ENCODE peak calls at places on chromosomes 6 and 20, in eight cellular contexts. E is CD4-positive, alpha-beta T cell; Y is fibroblast of lung; S is spleen; M is psoas muscle; O is HFF-Myc; B is lower lobe of right lung; T is cardiac fibroblast. I is an unnamed sample.

GRCh38 chr6:100664274-100665040 is 199.7 kb upstream of the SIM1 start:
- DNase-seq in E (no peak), Y (peak), S (no peak), M (no peak), O (no peak), B (no peak), T (peak), I (no peak)

GRCh38 chr6:144335914-144336313 is 50.8 kb downstream of the UTRN start:
- DNase-seq in E (peak), Y (no peak), S (peak), M (no peak), O (no peak), B (no peak), T (no peak), I (no peak)

GRCh38 chr20:51462566-51463276 is 79.8 kb downstream of the NFATC2 start:
- DNase-seq in E (no peak), Y (peak), S (peak), M (peak), O (no peak), B (peak), T (peak), I (no peak)

GRCh38 chr6:14665827-14666724 is 548.5 kb downstream of the CD83 start:
- DNase-seq in E (no peak), Y (peak), S (no peak), M (peak), O (peak), B (peak), T (peak), I (no peak)

GRCh38 chr6:130307752-130308361 is 58.0 kb upstream of the TMEM200A start:
- DNase-seq in E (no peak), Y (peak), S (no peak), M (no peak), O (peak), B (no peak), T (no peak), I (no peak)

GRCh38 chr6:109595998-109596397 is 95.0 kb downstream of the AK9 start:
- DNase-seq in E (no peak), Y (peak), S (no peak), M (no peak), O (no peak), B (no peak), T (peak), I (no peak)

GRCh38 chr6:13513606-13514502 is 26.5 kb upstream of the GFOD1 start:
- DNase-seq in E (no peak), Y (no peak), S (no peak), M (no peak), O (no peak), B (no peak), T (no peak), I (no peak)

GRCh38 chr6:97626586-97627441 is 343.8 kb upstream of the MMS22L start:
- DNase-seq in E (no peak), Y (peak), S (no peak), M (no peak), O (no peak), B (no peak), T (no peak), I (no peak)

GRCh38 chr20:41221614-41222218 is 84.4 kb downstream of the PLCG1 start:
- DNase-seq in E (no peak), Y (no peak), S (no peak), M (no peak), O (no peak), B (no peak), T (no peak), I (no peak)

GRCh38 chr20:53767206-53767924 is 173.7 kb upstream of the ZNF217 start:
- DNase-seq in E (no peak), Y (no peak), S (no peak), M (no peak), O (no peak), B (no peak), T (no peak), I (no peak)

GRCh38 chr20:18645196-18645745 is 57.4 kb downstream of the DTD1 start:
- DNase-seq in E (no peak), Y (no peak), S (no peak), M (no peak), O (no peak), B (no peak), T (no peak), I (no peak)

GRCh38 chr6:164184410-164184809 is 769.9 kb downstream of the QKI start:
- DNase-seq in E (no peak), Y (no peak), S (no peak), M (no peak), O (no peak), B (no peak), T (no peak), I (no peak)

GRCh38 chr20:49786671-49787370 is 25.8 kb upstream of the SLC9A8 start:
- DNase-seq in E (no peak), Y (peak), S (no peak), M (no peak), O (no peak), B (no peak), T (peak), I (no peak)

GRCh38 chr20:57474191-57474590 is 50.7 kb downstream of the CTCFL start:
- DNase-seq in E (no peak), Y (no peak), S (no peak), M (no peak), O (no peak), B (no peak), T (no peak), I (no peak)

GRCh38 chr6:147508073-147508870 is at the start of gene SAMD5:
- DNase-seq in E (no peak), Y (peak), S (peak), M (peak), O (peak), B (peak), T (peak), I (peak)

GRCh38 chr6:10156875-10157274 is 258.0 kb downstream of the TFAP2A start:
- DNase-seq in E (no peak), Y (no peak), S (no peak), M (no peak), O (no peak), B (no peak), T (no peak), I (no peak)

GRCh38 chr20:44264287-44264686 is 17.2 kb downstream of the GDAP1L1 start:
- DNase-seq in E (no peak), Y (no peak), S (no peak), M (no peak), O (no peak), B (no peak), T (no peak), I (no peak)

DNA sequence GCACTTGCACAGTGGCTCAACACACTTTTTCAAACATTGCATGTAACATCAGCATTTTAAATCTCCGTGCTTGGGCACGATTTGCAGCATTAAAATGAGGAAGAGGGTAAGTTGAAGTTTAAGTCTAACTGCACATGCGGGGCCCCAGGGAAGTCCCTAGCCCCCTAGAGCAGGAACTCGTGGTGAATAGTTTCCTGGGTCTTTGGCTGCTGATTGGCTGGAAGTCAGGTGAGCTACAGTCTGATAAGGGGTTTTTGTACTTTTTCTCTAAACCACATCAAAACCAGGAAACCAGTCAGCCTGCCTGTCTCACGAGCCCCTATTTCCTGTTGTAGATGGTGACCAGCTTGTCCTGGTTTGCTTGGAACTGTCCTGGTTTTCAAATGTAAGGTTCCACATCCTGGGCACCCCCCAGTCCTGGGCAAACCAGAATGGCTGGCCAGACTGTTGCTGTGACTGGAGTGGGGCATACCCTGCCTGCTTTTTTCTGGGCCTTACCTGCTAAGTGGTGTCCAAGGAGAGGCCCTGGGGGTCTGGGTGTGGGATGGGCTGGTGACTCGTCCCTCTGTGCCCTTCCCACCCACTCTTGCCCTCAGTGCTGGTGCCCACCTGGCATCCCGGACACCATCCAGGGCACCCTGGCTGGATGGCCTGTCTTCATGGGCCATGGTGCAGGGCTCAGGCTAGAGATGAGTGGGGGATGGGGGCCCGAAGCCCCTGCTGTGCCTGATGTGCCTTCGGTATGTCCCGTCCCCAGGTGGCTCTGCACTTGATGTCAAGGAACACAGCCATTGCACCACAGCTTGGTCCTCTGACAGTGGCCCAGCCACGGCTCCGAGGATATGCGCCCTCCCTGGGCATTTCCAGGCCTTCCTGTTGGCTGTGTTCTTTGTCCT is 31.8 kb downstream of the SUN5 start:
- DNase-seq in E (peak), Y (no peak), S (peak), M (no peak), O (no peak), B (no peak), T (no peak), I (no peak)
- TF ChIP-seq CTCF in E (no peak), Y (no peak), S (no peak), M (no peak), O (no peak), B (no peak), T (no peak), I (no peak)

GRCh38 chr20:63434599-63435378 is 37.7 kb downstream of the KCNQ2 start:
- DNase-seq in E (peak), Y (peak), S (peak), M (peak), O (peak), B (peak), T (peak), I (peak)
- TF ChIP-seq CTCF in E (peak), Y (peak), S (peak), M (peak), O (peak), B (peak), T (peak), I (peak)

GRCh38 chr6:162753775-162754174 is 26.0 kb downstream of the PACRG start:
- DNase-seq in E (no peak), Y (no peak), S (no peak), M (no peak), O (no peak), B (no peak), T (no peak), I (no peak)

DNA sequence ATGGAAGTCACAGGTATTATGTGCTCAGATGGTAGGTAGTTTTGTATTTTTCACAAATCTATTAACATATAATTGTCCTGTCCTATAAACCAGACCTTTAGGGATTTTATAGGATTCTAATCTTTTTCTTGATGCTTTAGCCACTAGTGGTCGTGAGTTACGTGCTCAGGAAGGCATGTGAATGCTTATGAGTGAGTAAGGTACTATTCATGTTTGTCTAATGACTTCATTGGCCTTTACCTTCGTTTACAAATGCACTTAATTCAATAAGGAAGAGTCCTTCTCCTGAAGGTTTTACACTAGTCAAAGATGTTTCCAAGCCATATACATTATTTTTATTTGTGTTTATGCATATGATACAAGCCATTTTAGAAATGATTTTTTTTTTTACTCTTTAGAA is 23.0 kb downstream of the PACRG start:
- DNase-seq in E (no peak), Y (peak), S (no peak), M (no peak), O (no peak), B (no peak), T (no peak), I (no peak)
- TF ChIP-seq CTCF in E (no peak), Y (no peak), S (no peak), M (no peak), O (no peak), B (no peak), T (no peak), I (no peak)

DNA sequence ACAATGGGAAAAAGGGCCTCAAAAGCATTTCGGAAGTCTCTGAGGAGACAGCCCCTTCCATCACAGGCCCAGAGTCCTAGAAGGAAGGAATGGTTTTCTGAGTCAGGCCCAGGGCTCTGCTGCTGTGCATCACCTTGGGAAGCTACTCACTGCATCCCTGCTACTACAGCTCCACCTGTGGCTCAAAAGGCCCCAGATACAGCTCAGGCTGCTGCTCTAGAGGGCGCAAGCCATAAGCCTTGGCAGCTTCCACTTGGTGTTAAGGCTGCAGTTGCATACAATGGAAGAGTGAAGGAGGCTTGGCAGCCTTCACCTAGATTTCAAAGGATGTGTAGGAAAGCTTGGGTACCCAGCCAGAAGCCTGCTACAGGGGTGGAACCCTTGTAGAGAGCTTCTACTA is 54.8 kb downstream of the MEI4 start:
- DNase-seq in E (no peak), Y (no peak), S (no peak), M (no peak), O (no peak), B (no peak), T (no peak), I (no peak)
- TF ChIP-seq CTCF in E (no peak), Y (no peak), S (no peak), M (no peak), O (no peak), B (no peak), T (no peak), I (no peak)

DNA sequence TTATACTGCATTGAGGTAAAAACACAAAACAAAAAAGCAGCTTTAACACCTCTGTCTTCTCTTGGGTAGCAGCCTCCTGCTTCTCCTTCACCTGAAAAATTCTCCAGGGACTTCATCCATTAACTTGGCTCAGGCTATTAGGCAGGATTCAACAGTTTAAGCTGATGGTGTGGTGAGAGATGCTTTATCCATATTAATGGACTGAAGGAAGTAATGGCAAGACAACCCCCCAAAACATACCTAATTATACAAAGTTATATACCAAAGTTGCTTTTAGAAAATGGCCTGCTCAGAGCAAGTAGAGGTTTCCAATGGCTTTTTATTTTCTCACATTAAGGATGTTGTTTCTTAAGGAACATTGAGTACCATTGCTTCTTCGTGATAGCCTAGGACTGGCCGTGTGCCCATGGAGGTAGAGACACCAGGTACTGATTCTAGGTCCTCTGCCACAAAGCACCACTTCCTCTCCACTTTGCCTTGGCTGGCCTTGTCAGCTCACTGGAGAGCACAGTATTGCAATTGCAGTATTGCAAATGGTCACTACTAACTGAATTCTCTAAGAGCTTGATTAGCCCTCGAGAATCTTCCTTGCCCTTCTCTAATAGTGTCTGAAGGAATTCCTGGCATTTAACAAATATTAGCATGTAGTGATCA is 7.3 kb downstream of the EDN1 start:
- DNase-seq in E (no peak), Y (no peak), S (no peak), M (no peak), O (no peak), B (no peak), T (peak), I (no peak)
- TF ChIP-seq CTCF in E (no peak), Y (no peak), S (no peak), M (no peak), O (no peak), B (no peak), T (no peak), I (no peak)